ENCODE peak calls at places on chromosomes 11 and 22, in eight cellular contexts. C is kidney, X is fibroblast of the aortic adventitia, G is A549, F is GM23338, Q is GM12865, P is heart right ventricle, S is Peyer's patch. Y is an unnamed sample.

GRCh38 chr22:49715450-49715849 is 112.2 kb downstream of the BRD1 start:
- DNase-seq in P (no peak), S (no peak), G (no peak), X (no peak), Q (no peak), F (no peak), C (no peak), Y (no peak)

GRCh38 chr22:47691152-47691895 is 928.9 kb downstream of the TBC1D22A start:
- DNase-seq in F (no peak), G (no peak), S (no peak), Q (no peak), P (no peak), X (no peak), C (no peak), Y (no peak)

GRCh38 chr11:86202013-86202336 is 42.6 kb upstream of the EED start:
- DNase-seq in G (no peak), S (no peak), C (no peak), X (no peak), Q (peak; percentile 56), P (no peak), F (no peak), Y (no peak)

GRCh38 chr22:35301370-35301874 is 1.7 kb downstream of the TOM1 start:
- DNase-seq in S (no peak), P (no peak), G (peak; percentile 44), F (peak; percentile 31), X (peak; percentile 94), C (no peak), Q (no peak), Y (peak; percentile 41)

GRCh38 chr11:120539681-120540369 is 28.3 kb downstream of the GRIK4 start:
- DNase-seq in Q (no peak), F (no peak), S (no peak), P (no peak), C (no peak), X (no peak), G (no peak), Y (peak; percentile 28)

GRCh38 chr22:28002863-28003565 is 84.0 kb upstream of the PITPNB start:
- DNase-seq in F (no peak), S (no peak), Q (no peak), P (no peak), X (no peak), G (no peak), C (no peak), Y (no peak)

GRCh38 chr22:36201630-36202312 is at the start of gene APOL4:
- DNase-seq in G (no peak), S (no peak), C (peak; percentile 91), F (no peak), P (peak; percentile 92), Q (no peak), X (peak; percentile 79), Y (no peak)

GRCh38 chr11:128356992-128357391 is 230.4 kb downstream of the ETS1 start:
- DNase-seq in S (no peak), X (peak; percentile 46), C (no peak), G (no peak), F (no peak), Q (no peak), P (no peak), Y (no peak)

GRCh38 chr22:33923660-33924246 is 3.5 kb upstream of the LARGE1 start:
- DNase-seq in F (peak; percentile 98), Q (peak; percentile 87), X (peak; percentile 85), S (no peak), P (peak; percentile 74), G (peak; percentile 43), C (no peak), Y (no peak)

GRCh38 chr11:93123351-93123898 is 74.4 kb downstream of the SLC36A4 start:
- DNase-seq in C (no peak), F (no peak), S (peak; percentile 55), X (peak; percentile 62), Q (no peak), G (no peak), P (peak; percentile 40), Y (no peak)

GRCh38 chr22:32823024-32823730 is 21.7 kb downstream of the TIMP3 start:
- DNase-seq in S (no peak), Q (peak; percentile 59), C (no peak), P (no peak), G (peak; percentile 25), F (peak; percentile 92), X (peak; percentile 59), Y (no peak)

GRCh38 chr11:73570415-73571114 is 27.3 kb downstream of the FAM168A start:
- DNase-seq in P (no peak), C (no peak), F (no peak), G (no peak), Q (no peak), X (peak; percentile 67), S (no peak), Y (no peak)

GRCh38 chr11:67664696-67665536 is 9.5 kb downstream of the ALDH3B2 start:
- DNase-seq in F (no peak), Q (no peak), S (no peak), P (no peak), G (no peak), X (no peak), C (no peak), Y (no peak)

GRCh38 chr11:79564288-79564925 is 123.6 kb upstream of the TENM4 start:
- DNase-seq in C (no peak), X (no peak), S (no peak), G (no peak), F (no peak), P (no peak), Q (no peak), Y (no peak)

GRCh38 chr11:11381471-11382100 is 28.5 kb upstream of the CSNK2A3 start:
- DNase-seq in F (no peak), G (no peak), Q (no peak), P (no peak), X (peak; percentile 2), C (no peak), S (no peak), Y (no peak)

GRCh38 chr22:18110944-18111758 is 542 bp downstream of the TUBA8 start:
- DNase-seq in S (no peak), F (peak; percentile 58), Q (no peak), X (no peak), G (no peak), P (no peak), C (no peak), Y (no peak)

GRCh38 chr22:39592104-39593060 is 21.8 kb downstream of the CACNA1I start:
- DNase-seq in Q (no peak), F (no peak), G (peak; percentile 48), X (peak; percentile 56), C (peak; percentile 87), P (no peak), S (no peak), Y (peak; percentile 16)

GRCh38 chr11:103464420-103464819 is 355.2 kb downstream of the DYNC2H1 start:
- DNase-seq in P (no peak), F (no peak), Q (no peak), G (no peak), X (no peak), S (no peak), C (no peak), Y (no peak)
- TF ChIP-seq CTCF in P (no peak), F (no peak), Q (no peak), G (no peak), X (no peak), S (no peak), C (no peak), Y (no peak)

GRCh38 chr11:63610604-63611394 is 3.4 kb downstream of the PLAAT3 start:
- DNase-seq in G (no peak), P (peak; percentile 23), S (no peak), Q (no peak), C (no peak), X (no peak), F (peak; percentile 85), Y (no peak)
- H3K4me3 ChIP-seq in G (no peak overlapping the region), P (peak overlapping the region; percentile 18), S (no peak overlapping the region), Q (no peak overlapping the region), C (no peak overlapping the region), X (no peak overlapping the region), F (peak overlapping the region; percentile 41), Y (no peak overlapping the region)

DNA sequence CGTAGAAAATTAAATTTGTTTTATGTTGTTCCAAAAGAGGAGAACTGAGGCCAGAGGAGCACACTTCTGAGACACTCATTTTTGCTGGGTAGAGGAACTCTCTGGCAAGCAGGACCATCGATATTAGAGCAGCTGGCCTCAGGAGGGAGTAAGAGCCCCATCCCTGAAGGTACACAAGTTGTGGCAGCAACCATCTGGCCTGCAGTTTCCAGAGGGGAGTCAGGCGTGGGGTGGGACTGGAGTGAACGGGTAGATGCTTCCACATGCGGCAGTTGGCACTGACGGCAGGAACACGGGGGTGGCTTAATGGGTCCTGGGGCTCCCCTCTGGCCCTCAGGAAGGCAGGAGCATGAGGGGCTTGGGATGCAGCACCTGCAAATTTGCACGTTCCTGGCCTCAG is 13.2 kb upstream of the SSTR3 start:
- DNase-seq in X (no peak), G (no peak), Q (no peak), S (no peak), C (no peak), F (no peak), P (no peak), Y (no peak)
- TF ChIP-seq CTCF in X (no peak), G (no peak), Q (peak; percentile 30), S (no peak), C (no peak), F (peak; percentile 52), P (no peak), Y (peak; percentile 18)

GRCh38 chr11:68927280-68928107 is 23.8 kb downstream of the IGHMBP2 start:
- DNase-seq in G (no peak), X (peak; percentile 53), Q (peak; percentile 71), P (no peak), F (no peak), C (peak; percentile 29), S (no peak), Y (no peak)

GRCh38 chr11:68925613-68926012 is 21.9 kb downstream of the IGHMBP2 start:
- DNase-seq in X (no peak), Q (no peak), C (no peak), F (no peak), P (no peak), S (no peak), G (no peak), Y (no peak)

GRCh38 chr11:68923614-68924013 is 19.9 kb downstream of the IGHMBP2 start:
- DNase-seq in F (no peak), P (no peak), Q (no peak), C (no peak), X (no peak), G (no peak), S (no peak), Y (no peak)

GRCh38 chr11:68928108-68928429 is 24.4 kb downstream of the IGHMBP2 start:
- DNase-seq in G (no peak), F (no peak), Q (no peak), P (no peak), C (no peak), X (no peak), S (no peak), Y (no peak)

DNA sequence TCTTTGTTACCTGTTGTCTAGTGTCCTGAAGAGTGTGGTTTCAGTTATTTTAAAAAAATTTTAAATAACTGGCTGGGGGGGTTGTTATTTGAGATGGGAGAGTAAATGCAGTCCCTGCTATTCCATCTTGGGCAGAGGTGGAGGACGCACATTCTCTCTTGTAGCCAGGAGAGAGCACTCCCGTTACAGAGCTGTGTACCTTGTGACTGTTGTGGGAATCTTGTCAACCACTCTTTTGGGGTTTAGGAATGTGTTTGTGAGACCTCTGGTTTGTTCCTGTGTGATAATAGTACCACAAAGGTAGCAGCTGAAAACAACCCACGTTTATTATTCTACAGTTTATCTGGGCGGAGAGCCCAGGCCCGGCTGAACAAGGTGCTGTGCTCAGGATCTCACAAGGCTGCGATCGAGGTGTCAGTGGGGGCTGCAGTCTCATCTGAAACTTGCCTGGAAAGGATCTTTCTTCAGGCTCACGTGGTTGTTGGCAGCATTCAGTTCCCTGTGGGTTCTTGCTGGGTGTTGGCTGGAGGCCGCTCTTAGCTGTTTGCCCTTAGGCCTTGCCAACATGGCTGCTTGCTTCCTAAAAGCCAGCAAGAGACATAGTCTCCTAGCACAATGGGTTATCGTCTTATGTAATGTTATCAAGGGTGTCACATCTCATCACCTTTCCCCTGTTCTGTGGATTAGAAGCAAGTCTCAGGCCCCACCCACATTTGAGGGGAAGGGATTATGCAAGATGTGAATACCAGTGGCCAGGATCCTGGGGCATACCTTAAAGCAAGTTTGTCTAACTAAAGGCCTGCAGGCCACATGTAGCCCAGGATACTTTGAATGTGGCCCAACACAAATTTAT is 20.6 kb downstream of the IGHMBP2 start:
- DNase-seq in C (peak; percentile 7), G (no peak), P (no peak), S (no peak), Q (no peak), F (no peak), X (no peak), Y (no peak)
- H3K4me3 ChIP-seq in C (no peak overlapping the region), G (no peak overlapping the region), P (no peak overlapping the region), S (no peak overlapping the region), Q (no peak overlapping the region), F (no peak overlapping the region), X (no peak overlapping the region), Y (no peak overlapping the region)